ENCODE peak calls at places on chromosomes 6 and 20, in eight cellular contexts. One of them, this sample, is unnamed.

GRCh38 chr6:72984981-72985665 is 240.2 kb downstream of the KHDC1L start:
- DNase-seq in cardiac muscle cell: no peak
- DNase-seq in H7: no peak
- DNase-seq in neuronal stem cell: no peak
- DNase-seq in GM12865: no peak
- DNase-seq in heart right ventricle: no peak
- DNase-seq in colonic mucosa: no peak
- DNase-seq in tibial artery: no peak
- DNase-seq in this sample: no peak

GRCh38 chr20:37327748-37328147 is 18.2 kb upstream of the SRC start:
- DNase-seq in H7: no peak
- DNase-seq in GM12865: no peak
- DNase-seq in cardiac muscle cell: peak
- DNase-seq in colonic mucosa: peak
- DNase-seq in tibial artery: peak
- DNase-seq in heart right ventricle: peak
- DNase-seq in neuronal stem cell: no peak
- DNase-seq in this sample: peak

GRCh38 chr6:169975286-169975685 is 223.9 kb downstream of the ERMARD start:
- DNase-seq in neuronal stem cell: no peak
- DNase-seq in tibial artery: peak
- DNase-seq in H7: no peak
- DNase-seq in heart right ventricle: peak
- DNase-seq in cardiac muscle cell: no peak
- DNase-seq in colonic mucosa: no peak
- DNase-seq in GM12865: no peak
- DNase-seq in this sample: no peak

GRCh38 chr6:157034433-157035230 is 257.5 kb downstream of the ARID1B start:
- DNase-seq in heart right ventricle: no peak
- DNase-seq in neuronal stem cell: no peak
- DNase-seq in H7: peak
- DNase-seq in colonic mucosa: no peak
- DNase-seq in cardiac muscle cell: peak
- DNase-seq in tibial artery: no peak
- DNase-seq in GM12865: peak
- DNase-seq in this sample: no peak

GRCh38 chr6:39082310-39082709 is 32.7 kb downstream of the SAYSD1 start:
- DNase-seq in neuronal stem cell: no peak
- DNase-seq in colonic mucosa: no peak
- DNase-seq in H7: no peak
- DNase-seq in cardiac muscle cell: no peak
- DNase-seq in tibial artery: no peak
- DNase-seq in heart right ventricle: no peak
- DNase-seq in GM12865: no peak
- DNase-seq in this sample: no peak

GRCh38 chr6:6649824-6650349 is 61.4 kb downstream of the LY86 start:
- DNase-seq in colonic mucosa: no peak
- DNase-seq in cardiac muscle cell: no peak
- DNase-seq in tibial artery: no peak
- DNase-seq in GM12865: no peak
- DNase-seq in neuronal stem cell: no peak
- DNase-seq in H7: no peak
- DNase-seq in heart right ventricle: no peak
- DNase-seq in this sample: no peak

GRCh38 chr6:83488861-83489260 is 23.5 kb upstream of the PRSS35 start:
- DNase-seq in neuronal stem cell: no peak
- DNase-seq in heart right ventricle: no peak
- DNase-seq in colonic mucosa: no peak
- DNase-seq in GM12865: no peak
- DNase-seq in tibial artery: no peak
- DNase-seq in cardiac muscle cell: no peak
- DNase-seq in H7: no peak
- DNase-seq in this sample: no peak

GRCh38 chr6:159716247-159717086 is 10.8 kb upstream of the WTAP start:
- DNase-seq in H7: no peak
- DNase-seq in heart right ventricle: no peak
- DNase-seq in GM12865: no peak
- DNase-seq in tibial artery: peak
- DNase-seq in colonic mucosa: no peak
- DNase-seq in neuronal stem cell: no peak
- DNase-seq in cardiac muscle cell: peak
- DNase-seq in this sample: no peak

GRCh38 chr6:108748959-108749358 is 99.3 kb upstream of the ARMC2 start:
- DNase-seq in H7: no peak
- DNase-seq in heart right ventricle: no peak
- DNase-seq in cardiac muscle cell: no peak
- DNase-seq in colonic mucosa: no peak
- DNase-seq in GM12865: no peak
- DNase-seq in tibial artery: no peak
- DNase-seq in neuronal stem cell: no peak
- DNase-seq in this sample: no peak

GRCh38 chr6:155779421-155779820 is 323.8 kb upstream of the NOX3 start:
- DNase-seq in cardiac muscle cell: no peak
- DNase-seq in H7: no peak
- DNase-seq in tibial artery: no peak
- DNase-seq in neuronal stem cell: no peak
- DNase-seq in GM12865: no peak
- DNase-seq in heart right ventricle: no peak
- DNase-seq in colonic mucosa: no peak
- DNase-seq in this sample: no peak

GRCh38 chr6:155782739-155783459 is 327.3 kb upstream of the NOX3 start:
- DNase-seq in tibial artery: no peak
- DNase-seq in cardiac muscle cell: no peak
- DNase-seq in H7: no peak
- DNase-seq in heart right ventricle: no peak
- DNase-seq in colonic mucosa: no peak
- DNase-seq in GM12865: no peak
- DNase-seq in neuronal stem cell: no peak
- DNase-seq in this sample: no peak

GRCh38 chr6:155782320-155782730 is 326.7 kb upstream of the NOX3 start:
- DNase-seq in colonic mucosa: peak
- DNase-seq in neuronal stem cell: no peak
- DNase-seq in tibial artery: no peak
- DNase-seq in cardiac muscle cell: peak
- DNase-seq in heart right ventricle: no peak
- DNase-seq in H7: no peak
- DNase-seq in GM12865: peak
- DNase-seq in this sample: no peak

DNA sequence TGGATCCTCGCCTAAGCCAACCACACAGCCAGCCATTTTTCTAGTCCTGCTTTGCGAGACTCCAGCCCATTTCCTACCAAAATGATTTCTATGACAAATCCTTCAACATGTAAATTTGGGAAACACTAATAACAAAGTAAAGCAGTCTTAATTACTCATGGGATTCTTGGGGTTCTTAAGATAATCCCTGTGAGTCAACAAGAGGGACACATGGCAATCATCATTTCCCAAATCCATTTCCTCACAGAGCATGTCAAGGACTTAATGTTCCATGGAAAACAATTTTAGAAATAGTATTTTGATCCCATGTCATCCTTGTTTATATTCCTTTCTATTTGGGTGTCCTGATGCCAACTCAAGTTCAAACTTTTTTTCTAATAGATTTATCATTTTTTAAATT is 322.7 kb upstream of the NOX3 start:
- DNase-seq in colonic mucosa: no peak
- DNase-seq in H7: no peak
- DNase-seq in GM12865: no peak
- DNase-seq in heart right ventricle: no peak
- DNase-seq in tibial artery: no peak
- DNase-seq in neuronal stem cell: no peak
- DNase-seq in cardiac muscle cell: no peak
- DNase-seq in this sample: no peak
- H3K4me3 ChIP-seq in colonic mucosa: no peak
- H3K4me3 ChIP-seq in H7: no peak
- H3K4me3 ChIP-seq in GM12865: no peak
- H3K4me3 ChIP-seq in heart right ventricle: no peak
- H3K4me3 ChIP-seq in tibial artery: no peak
- H3K4me3 ChIP-seq in neuronal stem cell: no peak
- H3K4me3 ChIP-seq in cardiac muscle cell: no peak
- H3K4me3 ChIP-seq in this sample: no peak

GRCh38 chr6:134729590-134729989 is 220.3 kb downstream of the ALDH8A1 start:
- DNase-seq in heart right ventricle: no peak
- DNase-seq in tibial artery: no peak
- DNase-seq in GM12865: no peak
- DNase-seq in cardiac muscle cell: peak
- DNase-seq in colonic mucosa: no peak
- DNase-seq in H7: no peak
- DNase-seq in neuronal stem cell: no peak
- DNase-seq in this sample: no peak
- H3K4me3 ChIP-seq in heart right ventricle: no peak
- H3K4me3 ChIP-seq in tibial artery: no peak
- H3K4me3 ChIP-seq in GM12865: no peak
- H3K4me3 ChIP-seq in cardiac muscle cell: no peak
- H3K4me3 ChIP-seq in colonic mucosa: no peak
- H3K4me3 ChIP-seq in H7: no peak
- H3K4me3 ChIP-seq in neuronal stem cell: no peak
- H3K4me3 ChIP-seq in this sample: no peak

GRCh38 chr6:75750925-75751324 is 1.9 kb downstream of the MYO6 start:
- DNase-seq in colonic mucosa: no peak
- DNase-seq in tibial artery: no peak
- DNase-seq in H7: no peak
- DNase-seq in GM12865: no peak
- DNase-seq in heart right ventricle: no peak
- DNase-seq in cardiac muscle cell: no peak
- DNase-seq in neuronal stem cell: no peak
- DNase-seq in this sample: no peak
- H3K4me3 ChIP-seq in colonic mucosa: no peak
- H3K4me3 ChIP-seq in tibial artery: no peak
- H3K4me3 ChIP-seq in H7: no peak
- H3K4me3 ChIP-seq in GM12865: no peak
- H3K4me3 ChIP-seq in heart right ventricle: no peak
- H3K4me3 ChIP-seq in cardiac muscle cell: no peak
- H3K4me3 ChIP-seq in neuronal stem cell: no peak
- H3K4me3 ChIP-seq in this sample: no peak

GRCh38 chr20:64082126-64082638 is 2.0 kb downstream of the LKAAEAR1 start:
- DNase-seq in cardiac muscle cell: no peak
- DNase-seq in neuronal stem cell: no peak
- DNase-seq in colonic mucosa: no peak
- DNase-seq in tibial artery: no peak
- DNase-seq in H7: peak
- DNase-seq in GM12865: no peak
- DNase-seq in heart right ventricle: no peak
- DNase-seq in this sample: no peak

GRCh38 chr20:64082821-64083379 is 1.3 kb downstream of the LKAAEAR1 start:
- DNase-seq in tibial artery: no peak
- DNase-seq in GM12865: no peak
- DNase-seq in cardiac muscle cell: no peak
- DNase-seq in neuronal stem cell: no peak
- DNase-seq in heart right ventricle: no peak
- DNase-seq in H7: no peak
- DNase-seq in colonic mucosa: no peak
- DNase-seq in this sample: no peak

GRCh38 chr20:64084209-64085152 is at the start of gene LKAAEAR1:
- DNase-seq in neuronal stem cell: no peak
- DNase-seq in colonic mucosa: no peak
- DNase-seq in H7: peak
- DNase-seq in cardiac muscle cell: no peak
- DNase-seq in GM12865: no peak
- DNase-seq in tibial artery: no peak
- DNase-seq in heart right ventricle: no peak
- DNase-seq in this sample: no peak

GRCh38 chr20:64081620-64081964 is 1.7 kb downstream of the OPRL1 start:
- DNase-seq in tibial artery: no peak
- DNase-seq in GM12865: no peak
- DNase-seq in cardiac muscle cell: no peak
- DNase-seq in heart right ventricle: no peak
- DNase-seq in colonic mucosa: no peak
- DNase-seq in H7: no peak
- DNase-seq in neuronal stem cell: no peak
- DNase-seq in this sample: no peak

GRCh38 chr20:64083380-64084208 is 604 bp downstream of the LKAAEAR1 start:
- DNase-seq in cardiac muscle cell: peak
- DNase-seq in colonic mucosa: peak
- DNase-seq in neuronal stem cell: peak
- DNase-seq in GM12865: peak
- DNase-seq in tibial artery: no peak
- DNase-seq in H7: peak
- DNase-seq in heart right ventricle: peak
- DNase-seq in this sample: peak
- H3K4me3 ChIP-seq in cardiac muscle cell: peak
- H3K4me3 ChIP-seq in colonic mucosa: peak
- H3K4me3 ChIP-seq in neuronal stem cell: peak
- H3K4me3 ChIP-seq in GM12865: no peak
- H3K4me3 ChIP-seq in tibial artery: peak
- H3K4me3 ChIP-seq in H7: peak
- H3K4me3 ChIP-seq in heart right ventricle: peak
- H3K4me3 ChIP-seq in this sample: peak

GRCh38 chr20:63130654-63131577 is 85.0 kb downstream of the YTHDF1 start:
- DNase-seq in heart right ventricle: peak
- DNase-seq in colonic mucosa: no peak
- DNase-seq in tibial artery: peak
- DNase-seq in H7: peak
- DNase-seq in GM12865: no peak
- DNase-seq in cardiac muscle cell: no peak
- DNase-seq in neuronal stem cell: no peak
- DNase-seq in this sample: no peak
- H3K4me3 ChIP-seq in heart right ventricle: no peak
- H3K4me3 ChIP-seq in colonic mucosa: no peak
- H3K4me3 ChIP-seq in tibial artery: no peak
- H3K4me3 ChIP-seq in H7: no peak
- H3K4me3 ChIP-seq in GM12865: no peak
- H3K4me3 ChIP-seq in cardiac muscle cell: no peak
- H3K4me3 ChIP-seq in neuronal stem cell: no peak
- H3K4me3 ChIP-seq in this sample: no peak

GRCh38 chr6:151763303-151763702 is 44.2 kb upstream of the ESR1 start:
- DNase-seq in cardiac muscle cell: peak
- DNase-seq in GM12865: no peak
- DNase-seq in colonic mucosa: no peak
- DNase-seq in tibial artery: no peak
- DNase-seq in H7: no peak
- DNase-seq in neuronal stem cell: no peak
- DNase-seq in heart right ventricle: no peak
- DNase-seq in this sample: no peak
- H3K4me3 ChIP-seq in cardiac muscle cell: no peak
- H3K4me3 ChIP-seq in GM12865: no peak
- H3K4me3 ChIP-seq in colonic mucosa: no peak
- H3K4me3 ChIP-seq in tibial artery: peak
- H3K4me3 ChIP-seq in H7: no peak
- H3K4me3 ChIP-seq in neuronal stem cell: no peak
- H3K4me3 ChIP-seq in heart right ventricle: peak
- H3K4me3 ChIP-seq in this sample: no peak

GRCh38 chr6:122752990-122753687 is 26.4 kb upstream of the FABP7 start:
- DNase-seq in heart right ventricle: no peak
- DNase-seq in H7: peak
- DNase-seq in colonic mucosa: no peak
- DNase-seq in GM12865: no peak
- DNase-seq in cardiac muscle cell: no peak
- DNase-seq in neuronal stem cell: no peak
- DNase-seq in tibial artery: no peak
- DNase-seq in this sample: no peak
- H3K4me3 ChIP-seq in heart right ventricle: no peak
- H3K4me3 ChIP-seq in H7: no peak
- H3K4me3 ChIP-seq in colonic mucosa: no peak
- H3K4me3 ChIP-seq in GM12865: no peak
- H3K4me3 ChIP-seq in cardiac muscle cell: no peak
- H3K4me3 ChIP-seq in neuronal stem cell: no peak
- H3K4me3 ChIP-seq in tibial artery: no peak
- H3K4me3 ChIP-seq in this sample: no peak

GRCh38 chr20:57106692-57107091 is 159.7 kb downstream of the BMP7 start:
- DNase-seq in heart right ventricle: no peak
- DNase-seq in H7: no peak
- DNase-seq in neuronal stem cell: no peak
- DNase-seq in GM12865: no peak
- DNase-seq in colonic mucosa: no peak
- DNase-seq in tibial artery: no peak
- DNase-seq in cardiac muscle cell: no peak
- DNase-seq in this sample: no peak
- H3K4me3 ChIP-seq in heart right ventricle: no peak
- H3K4me3 ChIP-seq in H7: no peak
- H3K4me3 ChIP-seq in neuronal stem cell: no peak
- H3K4me3 ChIP-seq in GM12865: no peak
- H3K4me3 ChIP-seq in colonic mucosa: no peak
- H3K4me3 ChIP-seq in tibial artery: no peak
- H3K4me3 ChIP-seq in cardiac muscle cell: no peak
- H3K4me3 ChIP-seq in this sample: no peak

This sample was measured in thyroid gland.